ENCODE peak calls at places on chromosomes 4 and X, in nine cellular contexts. T is AG09309, L is PC-3, U is NB4, G is choroid plexus epithelial cell, K is upper lobe of left lung, M is neural crest cell, W is AG10803, B is A549. Z is an unnamed sample.
A peak's percentile ranks its signal among the peaks of the same experiment; 100 is the strongest.

GRCh38 chr4:156970501-156971167 is 965 bp downstream of the PDGFC start:
- DNase-seq in T (no peak), L (peak; percentile 56), U (no peak), G (peak; percentile 72), K (peak; percentile 67), M (peak; percentile 51), W (peak; percentile 73), B (peak; percentile 42), Z (peak; percentile 32)

GRCh38 chr4:184265566-184266351 is 48.1 kb upstream of the ENPP6 start:
- DNase-seq in T (no peak), L (peak; percentile 49), U (peak; percentile 69), G (peak; percentile 85), K (no peak), M (no peak), W (peak; percentile 34), B (peak; percentile 61), Z (no peak)

GRCh38 chr4:140748171-140748570 is 8.0 kb downstream of the TBC1D9 start:
- DNase-seq in T (no peak), L (no peak), U (no peak), G (no peak), K (no peak), M (no peak), W (no peak), B (no peak), Z (no peak)

GRCh38 chrX:84187501-84188319 is at the start of gene RPS6KA6:
- DNase-seq in T (no peak), L (peak; percentile 16), U (no peak), G (peak; percentile 7), K (peak; percentile 20), M (peak; percentile 38), W (peak; percentile 12), B (peak; percentile 17), Z (no peak)

GRCh38 chr4:6184169-6184568 is 16.2 kb downstream of the JAKMIP1 start:
- DNase-seq in T (no peak), L (no peak), U (no peak), G (no peak), K (no peak), M (no peak), W (no peak), B (no peak), Z (no peak)

GRCh38 chr4:33966808-33967207 is 2277.5 kb downstream of the ARAP2 start:
- DNase-seq in T (no peak), L (no peak), U (no peak), G (no peak), K (no peak), M (no peak), W (no peak), B (no peak), Z (no peak)

GRCh38 chr4:14294611-14295010 is 667.1 kb upstream of the BOD1L1 start:
- DNase-seq in T (no peak), L (peak; percentile 16), U (no peak), G (peak; percentile 58), K (no peak), M (no peak), W (peak; percentile 10), B (no peak), Z (no peak)

GRCh38 chr4:185235480-185236154 is 26.2 kb downstream of the SNX25 start:
- DNase-seq in T (no peak), L (no peak), U (no peak), G (peak; percentile 84), K (no peak), M (no peak), W (no peak), B (no peak), Z (no peak)

GRCh38 chr4:109631709-109632108 is 71.5 kb downstream of the CASP6 start:
- DNase-seq in T (no peak), L (peak; percentile 11), U (no peak), G (peak; percentile 57), K (no peak), M (no peak), W (no peak), B (peak; percentile 13), Z (no peak)

GRCh38 chr4:106301393-106302084 is 14.5 kb downstream of the TBCK start:
- DNase-seq in T (peak; percentile 5), L (no peak), U (no peak), G (peak; percentile 65), K (no peak), M (no peak), W (peak; percentile 77), B (no peak), Z (no peak)

GRCh38 chr4:149708513-149709175 is 107.0 kb downstream of the IQCM start:
- DNase-seq in T (peak; percentile 11), L (peak; percentile 85), U (no peak), G (peak; percentile 11), K (no peak), M (no peak), W (peak; percentile 32), B (no peak), Z (no peak)

GRCh38 chr4:144954224-144954623 is 143.8 kb downstream of the ANAPC10 start:
- DNase-seq in T (no peak), L (no peak), U (no peak), G (no peak), K (no peak), M (no peak), W (no peak), B (no peak), Z (no peak)

GRCh38 chr4:144955104-144955503 is 142.9 kb downstream of the ANAPC10 start:
- DNase-seq in T (no peak), L (peak; percentile 23), U (no peak), G (no peak), K (no peak), M (no peak), W (no peak), B (no peak), Z (no peak)
- TF ChIP-seq CTCF in T (no peak), L (peak; percentile 41), U (no peak), G (peak; percentile 13), K (no peak), M (no peak), W (no peak), B (no peak), Z (no peak)

DNA sequence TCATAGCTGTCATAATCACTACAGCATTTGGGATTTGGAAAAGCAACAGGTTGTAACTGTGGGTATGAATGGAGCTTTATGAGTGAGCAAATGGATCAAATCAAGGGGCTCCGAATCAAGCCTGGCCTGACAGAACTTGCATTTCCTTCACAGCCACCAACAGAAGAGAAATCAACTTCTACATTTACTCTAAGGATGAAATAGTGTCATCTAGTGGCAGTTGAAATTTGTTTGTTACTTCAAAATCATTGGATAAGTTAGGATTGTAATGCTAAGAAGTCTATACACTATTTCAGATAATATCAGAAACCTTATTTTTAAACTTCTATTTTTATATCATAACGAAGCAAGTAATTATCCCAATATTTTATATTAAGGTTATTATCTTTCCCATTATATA is 10.7 kb upstream of the WDR17 start:
- DNase-seq in T (no peak), L (no peak), U (no peak), G (peak; percentile 16), K (no peak), M (no peak), W (peak; percentile 3), B (no peak), Z (no peak)
- TF ChIP-seq CTCF in T (peak; percentile 16), L (peak; percentile 35), U (no peak), G (peak; percentile 36), K (no peak), M (no peak), W (peak; percentile 29), B (peak; percentile 23), Z (no peak)

DNA sequence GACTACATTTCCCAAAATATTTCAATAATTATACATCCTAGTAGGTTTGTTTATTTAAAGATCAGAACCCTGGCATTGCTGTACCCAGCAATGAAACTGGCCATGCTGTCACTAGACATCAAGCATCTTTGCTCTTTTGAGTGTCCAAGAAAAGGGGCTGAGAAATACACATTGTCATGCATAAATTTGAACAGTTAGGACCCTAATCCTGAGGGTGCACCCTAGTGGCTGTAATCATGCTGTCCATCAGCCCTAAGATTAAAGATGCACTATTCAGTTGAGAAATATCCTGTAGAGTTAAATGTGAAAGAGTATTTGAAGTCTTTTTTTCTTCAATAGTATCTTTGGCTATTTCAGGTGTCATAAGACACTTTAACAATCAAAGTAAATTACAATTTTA is 108.8 kb downstream of the NFKB1 start:
- DNase-seq in T (no peak), L (peak; percentile 22), U (peak; percentile 44), G (peak; percentile 56), K (no peak), M (no peak), W (no peak), B (no peak), Z (no peak)
- TF ChIP-seq CTCF in T (peak; percentile 37), L (peak; percentile 52), U (peak; percentile 34), G (peak; percentile 68), K (no peak), M (peak; percentile 28), W (peak; percentile 40), B (peak; percentile 44), Z (no peak)

GRCh38 chr4:125085-125820 is 952 bp downstream of the ZNF718 start:
- DNase-seq in T (no peak), L (peak; percentile 1), U (peak; percentile 66), G (peak; percentile 63), K (peak; percentile 73), M (no peak), W (no peak), B (no peak), Z (peak; percentile 31)
- TF ChIP-seq CTCF in T (no peak), L (no peak), U (no peak), G (no peak), K (no peak), M (no peak), W (no peak), B (no peak), Z (no peak)

Z was measured in omental fat pad.